ENCODE peak calls at places on chromosomes 13 and 19, in seven cellular contexts. One of them, this sample, is unnamed.

GRCh38 chr19:46787331-46788100 is 878 bp downstream of the SLC1A5 start:
- DNase-seq in NCI-H1105 treated with DMSO at 0.1 percent for 48 hours: peak
- DNase-seq in K562: peak
- DNase-seq in fibroblast of lung: peak
- DNase-seq in posterior cingulate gyrus: no peak
- DNase-seq in AG08395: peak
- DNase-seq in colonic mucosa: peak
- DNase-seq in this sample: peak

GRCh38 chr19:49196527-49197240 is 39.1 kb downstream of the TRPM4 start:
- DNase-seq in AG08395: no peak
- DNase-seq in fibroblast of lung: peak
- DNase-seq in colonic mucosa: peak
- DNase-seq in K562: peak
- DNase-seq in posterior cingulate gyrus: peak
- DNase-seq in NCI-H1105 treated with DMSO at 0.1 percent for 48 hours: peak
- DNase-seq in this sample: no peak

GRCh38 chr19:11191934-11192333 is 5.4 kb downstream of the KANK2 start:
- DNase-seq in AG08395: no peak
- DNase-seq in colonic mucosa: no peak
- DNase-seq in NCI-H1105 treated with DMSO at 0.1 percent for 48 hours: no peak
- DNase-seq in fibroblast of lung: no peak
- DNase-seq in posterior cingulate gyrus: no peak
- DNase-seq in K562: no peak
- DNase-seq in this sample: no peak

GRCh38 chr19:43518051-43518450 is 8.9 kb downstream of the ETHE1 start:
- DNase-seq in posterior cingulate gyrus: no peak
- DNase-seq in colonic mucosa: no peak
- DNase-seq in K562: no peak
- DNase-seq in fibroblast of lung: no peak
- DNase-seq in NCI-H1105 treated with DMSO at 0.1 percent for 48 hours: no peak
- DNase-seq in AG08395: no peak
- DNase-seq in this sample: no peak

GRCh38 chr13:84641491-84641890 is 759.2 kb upstream of the SLITRK1 start:
- DNase-seq in colonic mucosa: no peak
- DNase-seq in NCI-H1105 treated with DMSO at 0.1 percent for 48 hours: no peak
- DNase-seq in AG08395: no peak
- DNase-seq in K562: no peak
- DNase-seq in posterior cingulate gyrus: no peak
- DNase-seq in fibroblast of lung: peak
- DNase-seq in this sample: no peak

GRCh38 chr13:93776936-93777335 is 550.3 kb downstream of the GPC6 start:
- DNase-seq in fibroblast of lung: peak
- DNase-seq in NCI-H1105 treated with DMSO at 0.1 percent for 48 hours: no peak
- DNase-seq in K562: no peak
- DNase-seq in colonic mucosa: no peak
- DNase-seq in AG08395: peak
- DNase-seq in posterior cingulate gyrus: no peak
- DNase-seq in this sample: no peak

GRCh38 chr19:54725321-54725720 is 1.1 kb downstream of the KIR3DL3 start:
- DNase-seq in K562: no peak
- DNase-seq in NCI-H1105 treated with DMSO at 0.1 percent for 48 hours: no peak
- DNase-seq in posterior cingulate gyrus: no peak
- DNase-seq in AG08395: no peak
- DNase-seq in colonic mucosa: no peak
- DNase-seq in fibroblast of lung: no peak
- DNase-seq in this sample: no peak

GRCh38 chr19:57263244-57263643 is 17.0 kb upstream of the ZNF460 start:
- DNase-seq in posterior cingulate gyrus: no peak
- DNase-seq in AG08395: no peak
- DNase-seq in colonic mucosa: no peak
- DNase-seq in fibroblast of lung: no peak
- DNase-seq in NCI-H1105 treated with DMSO at 0.1 percent for 48 hours: no peak
- DNase-seq in K562: no peak
- DNase-seq in this sample: no peak

GRCh38 chr13:34076319-34076718 is 258.4 kb downstream of the RFC3 start:
- DNase-seq in AG08395: peak
- DNase-seq in NCI-H1105 treated with DMSO at 0.1 percent for 48 hours: no peak
- DNase-seq in posterior cingulate gyrus: no peak
- DNase-seq in fibroblast of lung: peak
- DNase-seq in K562: no peak
- DNase-seq in colonic mucosa: no peak
- DNase-seq in this sample: no peak

GRCh38 chr13:19665427-19665859 is 32.0 kb downstream of the MPHOSPH8 start:
- DNase-seq in K562: no peak
- DNase-seq in colonic mucosa: no peak
- DNase-seq in AG08395: no peak
- DNase-seq in fibroblast of lung: no peak
- DNase-seq in NCI-H1105 treated with DMSO at 0.1 percent for 48 hours: no peak
- DNase-seq in posterior cingulate gyrus: no peak
- DNase-seq in this sample: peak

GRCh38 chr19:43634516-43634876 is 5.2 kb downstream of the CADM4 start:
- DNase-seq in posterior cingulate gyrus: peak
- DNase-seq in K562: no peak
- DNase-seq in fibroblast of lung: no peak
- DNase-seq in AG08395: no peak
- DNase-seq in colonic mucosa: no peak
- DNase-seq in NCI-H1105 treated with DMSO at 0.1 percent for 48 hours: no peak
- DNase-seq in this sample: peak

GRCh38 chr13:86446311-86446710 is 647.1 kb upstream of the SLITRK6 start:
- DNase-seq in NCI-H1105 treated with DMSO at 0.1 percent for 48 hours: no peak
- DNase-seq in fibroblast of lung: peak
- DNase-seq in AG08395: no peak
- DNase-seq in posterior cingulate gyrus: no peak
- DNase-seq in colonic mucosa: no peak
- DNase-seq in K562: no peak
- DNase-seq in this sample: no peak

GRCh38 chr19:32570081-32570785 is 10.8 kb upstream of the PDCD5 start:
- DNase-seq in colonic mucosa: peak
- DNase-seq in fibroblast of lung: peak
- DNase-seq in K562: peak
- DNase-seq in AG08395: peak
- DNase-seq in posterior cingulate gyrus: peak
- DNase-seq in NCI-H1105 treated with DMSO at 0.1 percent for 48 hours: peak
- DNase-seq in this sample: peak

GRCh38 chr19:47726467-47726866 is 13.2 kb downstream of the EHD2 start:
- DNase-seq in fibroblast of lung: peak
- DNase-seq in posterior cingulate gyrus: no peak
- DNase-seq in K562: no peak
- DNase-seq in NCI-H1105 treated with DMSO at 0.1 percent for 48 hours: no peak
- DNase-seq in AG08395: no peak
- DNase-seq in colonic mucosa: no peak
- DNase-seq in this sample: no peak

GRCh38 chr13:44474122-44474910 is 100.7 kb downstream of the SERP2 start:
- DNase-seq in NCI-H1105 treated with DMSO at 0.1 percent for 48 hours: no peak
- DNase-seq in K562: no peak
- DNase-seq in posterior cingulate gyrus: no peak
- DNase-seq in fibroblast of lung: peak
- DNase-seq in colonic mucosa: no peak
- DNase-seq in AG08395: no peak
- DNase-seq in this sample: no peak

GRCh38 chr13:27043013-27043412 is 128.6 kb downstream of the USP12 start:
- DNase-seq in posterior cingulate gyrus: peak
- DNase-seq in AG08395: peak
- DNase-seq in colonic mucosa: no peak
- DNase-seq in NCI-H1105 treated with DMSO at 0.1 percent for 48 hours: no peak
- DNase-seq in fibroblast of lung: peak
- DNase-seq in K562: no peak
- DNase-seq in this sample: peak

GRCh38 chr19:32671883-32672282 is 3.1 kb downstream of the ANKRD27 start:
- DNase-seq in K562: peak
- DNase-seq in AG08395: no peak
- DNase-seq in NCI-H1105 treated with DMSO at 0.1 percent for 48 hours: no peak
- DNase-seq in colonic mucosa: no peak
- DNase-seq in posterior cingulate gyrus: no peak
- DNase-seq in fibroblast of lung: peak
- DNase-seq in this sample: no peak

GRCh38 chr13:31476266-31476665 is 263.1 kb upstream of the RXFP2 start:
- DNase-seq in AG08395: peak
- DNase-seq in NCI-H1105 treated with DMSO at 0.1 percent for 48 hours: no peak
- DNase-seq in posterior cingulate gyrus: peak
- DNase-seq in fibroblast of lung: peak
- DNase-seq in colonic mucosa: no peak
- DNase-seq in K562: no peak
- DNase-seq in this sample: no peak

GRCh38 chr13:35455022-35455421 is 21.5 kb downstream of the MAB21L1 start:
- DNase-seq in NCI-H1105 treated with DMSO at 0.1 percent for 48 hours: no peak
- DNase-seq in fibroblast of lung: no peak
- DNase-seq in K562: no peak
- DNase-seq in colonic mucosa: no peak
- DNase-seq in AG08395: no peak
- DNase-seq in posterior cingulate gyrus: no peak
- DNase-seq in this sample: no peak

GRCh38 chr13:29733069-29733700 is 117.2 kb downstream of the UBL3 start:
- DNase-seq in posterior cingulate gyrus: no peak
- DNase-seq in colonic mucosa: no peak
- DNase-seq in NCI-H1105 treated with DMSO at 0.1 percent for 48 hours: no peak
- DNase-seq in K562: no peak
- DNase-seq in fibroblast of lung: no peak
- DNase-seq in AG08395: no peak
- DNase-seq in this sample: no peak

GRCh38 chr19:38977445-38978314 is 2.1 kb upstream of the FBXO17 start:
- DNase-seq in K562: no peak
- DNase-seq in NCI-H1105 treated with DMSO at 0.1 percent for 48 hours: no peak
- DNase-seq in fibroblast of lung: peak
- DNase-seq in posterior cingulate gyrus: no peak
- DNase-seq in colonic mucosa: no peak
- DNase-seq in AG08395: no peak
- DNase-seq in this sample: no peak

GRCh38 chr19:15631817-15632216 is 8.9 kb upstream of the CYP4F3 start:
- DNase-seq in colonic mucosa: no peak
- DNase-seq in K562: peak
- DNase-seq in AG08395: no peak
- DNase-seq in posterior cingulate gyrus: no peak
- DNase-seq in fibroblast of lung: no peak
- DNase-seq in NCI-H1105 treated with DMSO at 0.1 percent for 48 hours: no peak
- DNase-seq in this sample: no peak

GRCh38 chr13:27578121-27579030 is 42.0 kb downstream of the LNX2 start:
- DNase-seq in posterior cingulate gyrus: no peak
- DNase-seq in colonic mucosa: no peak
- DNase-seq in K562: no peak
- DNase-seq in fibroblast of lung: peak
- DNase-seq in AG08395: peak
- DNase-seq in NCI-H1105 treated with DMSO at 0.1 percent for 48 hours: no peak
- DNase-seq in this sample: no peak

GRCh38 chr19:34712606-34713261 is 21.3 kb upstream of the ZNF181 start:
- DNase-seq in fibroblast of lung: peak
- DNase-seq in AG08395: peak
- DNase-seq in K562: peak
- DNase-seq in colonic mucosa: peak
- DNase-seq in NCI-H1105 treated with DMSO at 0.1 percent for 48 hours: peak
- DNase-seq in posterior cingulate gyrus: peak
- DNase-seq in this sample: peak

GRCh38 chr13:28607187-28607955 is 51.6 kb upstream of the POMP start:
- DNase-seq in posterior cingulate gyrus: no peak
- DNase-seq in NCI-H1105 treated with DMSO at 0.1 percent for 48 hours: no peak
- DNase-seq in K562: no peak
- DNase-seq in AG08395: no peak
- DNase-seq in colonic mucosa: no peak
- DNase-seq in fibroblast of lung: no peak
- DNase-seq in this sample: no peak

GRCh38 chr13:98580420-98580819 is 3.5 kb upstream of the STK24 start:
- DNase-seq in NCI-H1105 treated with DMSO at 0.1 percent for 48 hours: no peak
- DNase-seq in colonic mucosa: no peak
- DNase-seq in K562: no peak
- DNase-seq in fibroblast of lung: no peak
- DNase-seq in AG08395: no peak
- DNase-seq in posterior cingulate gyrus: no peak
- DNase-seq in this sample: no peak

GRCh38 chr19:50202399-50202798 is 1.0 kb upstream of the MYH14 start:
- DNase-seq in posterior cingulate gyrus: no peak
- DNase-seq in NCI-H1105 treated with DMSO at 0.1 percent for 48 hours: no peak
- DNase-seq in AG08395: no peak
- DNase-seq in K562: no peak
- DNase-seq in fibroblast of lung: no peak
- DNase-seq in colonic mucosa: no peak
- DNase-seq in this sample: peak

GRCh38 chr19:36113895-36114762 is 546 bp downstream of the POLR2I start:
- DNase-seq in K562: peak
- DNase-seq in posterior cingulate gyrus: no peak
- DNase-seq in NCI-H1105 treated with DMSO at 0.1 percent for 48 hours: peak
- DNase-seq in AG08395: peak
- DNase-seq in colonic mucosa: no peak
- DNase-seq in fibroblast of lung: peak
- DNase-seq in this sample: peak

This sample was measured in substantia nigra.